ENCODE peak calls at places on chromosomes 13 and 19, in five cellular contexts. One of them, this sample, is unnamed.

GRCh38 chr13:34943675-34944634 is 1.9 kb downstream of the NBEA start:
- DNase-seq in breast epithelium: no peak
- DNase-seq in activated CD4-positive, alpha-beta T cell treated with anti-CD3 and anti-CD28 coated beads for 36 hours: no peak
- DNase-seq in transverse colon: no peak
- DNase-seq in central memory CD4-positive, alpha-beta T cell: no peak
- DNase-seq in this sample: no peak

GRCh38 chr19:49921871-49922755 is 6.9 kb upstream of the ATF5 start:
- DNase-seq in central memory CD4-positive, alpha-beta T cell: no peak
- DNase-seq in activated CD4-positive, alpha-beta T cell treated with anti-CD3 and anti-CD28 coated beads for 36 hours: peak; percentile 30
- DNase-seq in breast epithelium: no peak
- DNase-seq in transverse colon: no peak
- DNase-seq in this sample: no peak

GRCh38 chr13:95805921-95806320 is 129.0 kb downstream of the DNAJC3 start:
- DNase-seq in transverse colon: no peak
- DNase-seq in breast epithelium: no peak
- DNase-seq in central memory CD4-positive, alpha-beta T cell: no peak
- DNase-seq in activated CD4-positive, alpha-beta T cell treated with anti-CD3 and anti-CD28 coated beads for 36 hours: no peak
- DNase-seq in this sample: no peak

GRCh38 chr13:99800004-99800403 is 171.6 kb downstream of the ZIC5 start:
- DNase-seq in activated CD4-positive, alpha-beta T cell treated with anti-CD3 and anti-CD28 coated beads for 36 hours: no peak
- DNase-seq in transverse colon: no peak
- DNase-seq in breast epithelium: no peak
- DNase-seq in central memory CD4-positive, alpha-beta T cell: no peak
- DNase-seq in this sample: no peak

GRCh38 chr19:33436360-33437345 is 63.1 kb downstream of the CEBPG start:
- DNase-seq in activated CD4-positive, alpha-beta T cell treated with anti-CD3 and anti-CD28 coated beads for 36 hours: no peak
- DNase-seq in central memory CD4-positive, alpha-beta T cell: no peak
- DNase-seq in transverse colon: no peak
- DNase-seq in breast epithelium: no peak
- DNase-seq in this sample: peak; percentile 9

GRCh38 chr13:113828282-113828825 is 35.5 kb downstream of the GAS6 start:
- DNase-seq in breast epithelium: no peak
- DNase-seq in central memory CD4-positive, alpha-beta T cell: no peak
- DNase-seq in activated CD4-positive, alpha-beta T cell treated with anti-CD3 and anti-CD28 coated beads for 36 hours: no peak
- DNase-seq in transverse colon: no peak
- DNase-seq in this sample: no peak

GRCh38 chr13:84446972-84447700 is 564.9 kb upstream of the SLITRK1 start:
- DNase-seq in breast epithelium: no peak
- DNase-seq in central memory CD4-positive, alpha-beta T cell: no peak
- DNase-seq in transverse colon: no peak
- DNase-seq in activated CD4-positive, alpha-beta T cell treated with anti-CD3 and anti-CD28 coated beads for 36 hours: no peak
- DNase-seq in this sample: no peak

GRCh38 chr19:43725468-43725867 is 9.6 kb downstream of the IRGC start:
- DNase-seq in breast epithelium: no peak
- DNase-seq in activated CD4-positive, alpha-beta T cell treated with anti-CD3 and anti-CD28 coated beads for 36 hours: no peak
- DNase-seq in transverse colon: no peak
- DNase-seq in central memory CD4-positive, alpha-beta T cell: no peak
- DNase-seq in this sample: no peak

GRCh38 chr13:21997726-21998125 is 326.9 kb downstream of the FGF9 start:
- DNase-seq in transverse colon: no peak
- DNase-seq in activated CD4-positive, alpha-beta T cell treated with anti-CD3 and anti-CD28 coated beads for 36 hours: no peak
- DNase-seq in breast epithelium: no peak
- DNase-seq in central memory CD4-positive, alpha-beta T cell: no peak
- DNase-seq in this sample: no peak

This sample was measured in mucosa of descending colon.